ENCODE peak calls at places on chromosomes 13 and 19, in nine cellular contexts. V, X, K, U, N, C, J, G and E are unnamed samples.

GRCh38 chr13:27619711-27620376 is 485 bp downstream of the LNX2 start:
- DNase-seq in V (no peak), X (peak; percentile 55), K (no peak), U (peak; percentile 47), N (peak; percentile 43), C (peak; percentile 34), J (no peak), G (no peak), E (no peak)

GRCh38 chr19:46069841-46070341 is 29.1 kb upstream of the IGFL4 start:
- DNase-seq in V (peak; percentile 34), X (no peak), K (no peak), U (no peak), N (peak; percentile 95), C (no peak), J (peak; percentile 88), G (no peak), E (peak; percentile 77)

GRCh38 chr13:25319781-25320180 is 18.4 kb downstream of the NUP58 start:
- DNase-seq in V (no peak), X (no peak), K (no peak), U (no peak), N (no peak), C (no peak), J (no peak), G (no peak), E (no peak)

GRCh38 chr19:19067276-19068072 is 3.7 kb downstream of the SLC25A42 start:
- DNase-seq in V (no peak), X (no peak), K (no peak), U (no peak), N (no peak), C (no peak), J (no peak), G (no peak), E (no peak)

GRCh38 chr13:24650157-24650556 is 30.1 kb upstream of the ATP12A start:
- DNase-seq in V (no peak), X (no peak), K (no peak), U (no peak), N (peak; percentile 65), C (no peak), J (no peak), G (no peak), E (peak; percentile 49)

GRCh38 chr19:49058592-49058991 is 1.0 kb upstream of the CGB7 start:
- DNase-seq in V (no peak), X (peak; percentile 67), K (no peak), U (no peak), N (peak; percentile 33), C (peak; percentile 44), J (no peak), G (no peak), E (no peak)

GRCh38 chr19:35143231-35143715 is at the start of gene FXYD7:
- DNase-seq in V (no peak), X (no peak), K (no peak), U (peak; percentile 24), N (no peak), C (no peak), J (no peak), G (no peak), E (no peak)

GRCh38 chr13:51618626-51619025 is 34.4 kb downstream of the WDFY2 start:
- DNase-seq in V (no peak), X (no peak), K (no peak), U (peak; percentile 57), N (peak; percentile 59), C (no peak), J (no peak), G (no peak), E (no peak)

GRCh38 chr19:48935864-48936263 is 2.4 kb downstream of the DHDH start:
- DNase-seq in V (no peak), X (no peak), K (no peak), U (no peak), N (no peak), C (no peak), J (no peak), G (no peak), E (no peak)

GRCh38 chr19:46111376-46111775 is 13.1 kb downstream of the IGFL3 start:
- DNase-seq in V (no peak), X (no peak), K (no peak), U (no peak), N (no peak), C (no peak), J (no peak), G (no peak), E (no peak)

GRCh38 chr19:42683917-42684513 is 56.3 kb downstream of the PSG3 start:
- DNase-seq in V (peak; percentile 42), X (peak; percentile 40), K (no peak), U (no peak), N (peak; percentile 43), C (peak; percentile 54), J (peak; percentile 5), G (no peak), E (no peak)

GRCh38 chr13:113078895-113079720 is 26.5 kb upstream of the F7 start:
- DNase-seq in V (no peak), X (no peak), K (no peak), U (peak; percentile 44), N (no peak), C (no peak), J (no peak), G (peak; percentile 31), E (no peak)

GRCh38 chr19:3440082-3440481 is 40.2 kb downstream of the SMIM24 start:
- DNase-seq in V (peak; percentile 40), X (peak; percentile 73), K (no peak), U (no peak), N (peak; percentile 31), C (peak; percentile 60), J (no peak), G (no peak), E (no peak)

GRCh38 chr13:111572956-111573355 is 252.5 kb downstream of the TEX29 start:
- DNase-seq in V (no peak), X (no peak), K (peak; percentile 93), U (no peak), N (no peak), C (no peak), J (no peak), G (no peak), E (no peak)

GRCh38 chr19:55678121-55678671 is 3.2 kb downstream of the EPN1 start:
- DNase-seq in V (no peak), X (no peak), K (no peak), U (no peak), N (no peak), C (no peak), J (no peak), G (no peak), E (no peak)

GRCh38 chr19:50835785-50836542 is 2.6 kb upstream of the KLK15 start:
- DNase-seq in V (peak; percentile 76), X (peak; percentile 82), K (peak; percentile 66), U (peak; percentile 9), N (peak; percentile 67), C (peak; percentile 97), J (peak; percentile 8), G (peak; percentile 89), E (peak; percentile 3)

GRCh38 chr19:8938576-8938975 is 71.6 kb downstream of the MUC16 start:
- DNase-seq in V (no peak), X (no peak), K (no peak), U (no peak), N (no peak), C (no peak), J (no peak), G (no peak), E (no peak)

GRCh38 chr13:101144808-101145419 is 271.4 kb downstream of the NALCN start:
- DNase-seq in V (peak; percentile 47), X (peak; percentile 13), K (peak; percentile 27), U (no peak), N (peak; percentile 73), C (no peak), J (no peak), G (no peak), E (no peak)

GRCh38 chr19:40947114-40947513 is 44.0 kb upstream of the CYP2B6 start:
- DNase-seq in V (no peak), X (no peak), K (no peak), U (no peak), N (no peak), C (no peak), J (no peak), G (no peak), E (no peak)

GRCh38 chr13:44051923-44052322 is 172.2 kb downstream of the LACC1 start:
- DNase-seq in V (no peak), X (no peak), K (no peak), U (no peak), N (no peak), C (no peak), J (no peak), G (no peak), E (peak; percentile 40)

GRCh38 chr13:75566658-75567057 is 17.1 kb downstream of the UCHL3 start:
- DNase-seq in V (peak; percentile 44), X (no peak), K (no peak), U (no peak), N (peak; percentile 67), C (no peak), J (no peak), G (no peak), E (peak; percentile 40)

GRCh38 chr13:29577135-29578051 is 18.1 kb downstream of the SLC7A1 start:
- DNase-seq in V (no peak), X (no peak), K (no peak), U (no peak), N (no peak), C (no peak), J (no peak), G (no peak), E (no peak)

GRCh38 chr13:59208405-59209195 is 955.1 kb downstream of the DIAPH3 start:
- DNase-seq in V (no peak), X (no peak), K (no peak), U (no peak), N (peak; percentile 25), C (no peak), J (no peak), G (no peak), E (no peak)

GRCh38 chr13:110509971-110510786 is 51.3 kb downstream of the RAB20 start:
- DNase-seq in V (no peak), X (no peak), K (no peak), U (no peak), N (peak; percentile 14), C (no peak), J (no peak), G (no peak), E (no peak)

GRCh38 chr13:113468461-113469147 is 15.3 kb upstream of the ADPRHL1 start:
- DNase-seq in V (no peak), X (no peak), K (no peak), U (no peak), N (no peak), C (no peak), J (no peak), G (peak; percentile 39), E (no peak)

GRCh38 chr13:99694251-99694650 is 193.0 kb downstream of the TM9SF2 start:
- DNase-seq in V (no peak), X (no peak), K (no peak), U (no peak), N (no peak), C (no peak), J (no peak), G (no peak), E (no peak)

GRCh38 chr13:20336761-20337160 is 104.6 kb upstream of the GJB6 start:
- DNase-seq in V (no peak), X (no peak), K (no peak), U (no peak), N (no peak), C (no peak), J (no peak), G (no peak), E (no peak)

GRCh38 chr19:34774857-34775256 is 1.8 kb upstream of the ZNF599 start:
- DNase-seq in V (no peak), X (no peak), K (no peak), U (no peak), N (no peak), C (no peak), J (no peak), G (no peak), E (no peak)

GRCh38 chr19:47228937-47229673 is 1.9 kb downstream of the BBC3 start:
- DNase-seq in V (no peak), X (peak; percentile 23), K (no peak), U (no peak), N (no peak), C (no peak), J (no peak), G (peak; percentile 67), E (no peak)

GRCh38 chr13:39597828-39598227 is 5.2 kb downstream of the LHFPL6 start:
- DNase-seq in V (no peak), X (no peak), K (no peak), U (no peak), N (peak; percentile 46), C (no peak), J (no peak), G (no peak), E (peak; percentile 44)